ENCODE peak calls at places on chromosome 3, in six cellular contexts. V is NCI-H748 treated with DMSO at 0.1 percent for 48 hours, J is thyroid gland, X is Caki2, S is fibroblast of gingiva, C is NAMALWA. R is an unnamed sample.

GRCh38 chr3:171875923-171876412 is 32.8 kb downstream of the TMEM212 start:
- DNase-seq in V (no peak), J (peak; percentile 18), X (no peak), S (peak; percentile 19), C (no peak), R (no peak)

GRCh38 chr3:123328851-123329635 is 119.8 kb downstream of the ADCY5 start:
- DNase-seq in V (peak; percentile 34), J (peak; percentile 80), X (peak; percentile 49), S (peak; percentile 43), C (peak; percentile 75), R (peak; percentile 86)

GRCh38 chr3:152316318-152316717 is 47.6 kb downstream of the MBNL1 start:
- DNase-seq in V (no peak), J (no peak), X (peak; percentile 62), S (no peak), C (no peak), R (no peak)

GRCh38 chr3:39716849-39717248 is 92.6 kb upstream of the MYRIP start:
- DNase-seq in V (no peak), J (no peak), X (no peak), S (no peak), C (no peak), R (no peak)

GRCh38 chr3:156677120-156677479 is 2.7 kb downstream of the TIPARP start:
- DNase-seq in V (no peak), J (no peak), X (no peak), S (no peak), C (no peak), R (no peak)

GRCh38 chr3:185764168-185764988 is 60.5 kb downstream of the IGF2BP2 start:
- DNase-seq in V (no peak), J (no peak), X (no peak), S (peak; percentile 41), C (no peak), R (no peak)

GRCh38 chr3:48356419-48356818 is 15.6 kb upstream of the FBXW12 start:
- DNase-seq in V (no peak), J (no peak), X (no peak), S (no peak), C (no peak), R (no peak)

GRCh38 chr3:95387242-95388021 is 1324.6 kb downstream of the NSUN3 start:
- DNase-seq in V (no peak), J (no peak), X (no peak), S (no peak), C (no peak), R (no peak)

GRCh38 chr3:154338570-154338969 is 14.3 kb upstream of the DHX36 start:
- DNase-seq in V (no peak), J (no peak), X (no peak), S (no peak), C (no peak), R (no peak)

GRCh38 chr3:165346503-165346902 is 150.3 kb upstream of the SLITRK3 start:
- DNase-seq in V (no peak), J (no peak), X (no peak), S (no peak), C (no peak), R (no peak)

GRCh38 chr3:12503126-12503952 is 19.1 kb downstream of the TSEN2 start:
- DNase-seq in V (no peak), J (no peak), X (no peak), S (no peak), C (no peak), R (no peak)

GRCh38 chr3:45965281-45966052 is 22.2 kb downstream of the CXCR6 start:
- DNase-seq in V (no peak), J (no peak), X (no peak), S (no peak), C (no peak), R (no peak)

GRCh38 chr3:53809764-53810400 is 36.3 kb downstream of the CHDH start:
- DNase-seq in V (no peak), J (no peak), X (no peak), S (no peak), C (no peak), R (no peak)

GRCh38 chr3:135214400-135214799 is 419.3 kb downstream of the EPHB1 start:
- DNase-seq in V (no peak), J (no peak), X (no peak), S (no peak), C (no peak), R (no peak)

GRCh38 chr3:182440101-182440500 is 353.2 kb upstream of the ATP11B start:
- DNase-seq in V (no peak), J (no peak), X (no peak), S (no peak), C (no peak), R (no peak)

GRCh38 chr3:134517796-134518195 is 31.9 kb downstream of the CEP63 start:
- DNase-seq in V (no peak), J (no peak), X (no peak), S (peak; percentile 8), C (no peak), R (no peak)

GRCh38 chr3:155870133-155870944 is at the start of gene GMPS:
- DNase-seq in V (peak; percentile 66), J (peak; percentile 96), X (peak; percentile 99), S (peak; percentile 92), C (peak; percentile 96), R (peak; percentile 84)

GRCh38 chr3:192892981-192893827 is 24.5 kb downstream of the MB21D2 start:
- DNase-seq in V (no peak), J (no peak), X (peak; percentile 83), S (peak; percentile 86), C (no peak), R (no peak)

GRCh38 chr3:188003188-188004171 is 150.5 kb upstream of the LPP start:
- DNase-seq in V (no peak), J (no peak), X (peak; percentile 60), S (no peak), C (no peak), R (no peak)

GRCh38 chr3:118991775-118992174 is 42.9 kb downstream of the IGSF11 start:
- DNase-seq in V (no peak), J (no peak), X (no peak), S (no peak), C (no peak), R (no peak)

GRCh38 chr3:57556459-57557087 is 499 bp downstream of the PDE12 start:
- DNase-seq in V (no peak), J (no peak), X (peak; percentile 30), S (peak; percentile 8), C (peak; percentile 38), R (no peak)